ENCODE peak calls at places on chromosomes 13 and 19, in five cellular contexts. One of them, this sample, is unnamed.

GRCh38 chr13:104936304-104936703 is 1599.2 kb downstream of the EFNB2 start:
- DNase-seq in right lobe of liver: no peak
- DNase-seq in SJSA1: no peak
- DNase-seq in CD8-positive, alpha-beta T cell: no peak
- DNase-seq in effector memory CD4-positive, alpha-beta T cell: no peak
- DNase-seq in this sample: no peak

GRCh38 chr19:8206147-8207087 is 2.8 kb upstream of the CERS4 start:
- DNase-seq in right lobe of liver: no peak
- DNase-seq in SJSA1: no peak
- DNase-seq in CD8-positive, alpha-beta T cell: no peak
- DNase-seq in effector memory CD4-positive, alpha-beta T cell: no peak
- DNase-seq in this sample: no peak

GRCh38 chr19:18775586-18776287 is 15.4 kb downstream of the COMP start:
- DNase-seq in right lobe of liver: no peak
- DNase-seq in SJSA1: no peak
- DNase-seq in CD8-positive, alpha-beta T cell: no peak
- DNase-seq in effector memory CD4-positive, alpha-beta T cell: no peak
- DNase-seq in this sample: no peak

GRCh38 chr13:82356667-82357066 is 1525.6 kb downstream of the SLITRK1 start:
- DNase-seq in right lobe of liver: no peak
- DNase-seq in SJSA1: no peak
- DNase-seq in CD8-positive, alpha-beta T cell: no peak
- DNase-seq in effector memory CD4-positive, alpha-beta T cell: no peak
- DNase-seq in this sample: no peak

GRCh38 chr13:66811445-66811844 is 418.7 kb downstream of the PCDH9 start:
- DNase-seq in right lobe of liver: no peak
- DNase-seq in SJSA1: no peak
- DNase-seq in CD8-positive, alpha-beta T cell: no peak
- DNase-seq in effector memory CD4-positive, alpha-beta T cell: no peak
- DNase-seq in this sample: no peak

GRCh38 chr13:94198666-94199065 is 280.8 kb downstream of the DCT start:
- DNase-seq in right lobe of liver: no peak
- DNase-seq in SJSA1: no peak
- DNase-seq in CD8-positive, alpha-beta T cell: no peak
- DNase-seq in effector memory CD4-positive, alpha-beta T cell: no peak
- DNase-seq in this sample: no peak

GRCh38 chr19:18349524-18350128 is 9.2 kb downstream of the PGPEP1 start:
- DNase-seq in right lobe of liver: peak; percentile 64
- DNase-seq in SJSA1: peak; percentile 44
- DNase-seq in CD8-positive, alpha-beta T cell: no peak
- DNase-seq in effector memory CD4-positive, alpha-beta T cell: no peak
- DNase-seq in this sample: no peak

GRCh38 chr19:15432018-15432494 is 13.3 kb upstream of the AKAP8L start:
- DNase-seq in right lobe of liver: no peak
- DNase-seq in SJSA1: no peak
- DNase-seq in CD8-positive, alpha-beta T cell: no peak
- DNase-seq in effector memory CD4-positive, alpha-beta T cell: no peak
- DNase-seq in this sample: no peak

GRCh38 chr13:21518617-21519144 is 59.6 kb upstream of the ZDHHC20 start:
- DNase-seq in right lobe of liver: no peak
- DNase-seq in SJSA1: no peak
- DNase-seq in CD8-positive, alpha-beta T cell: no peak
- DNase-seq in effector memory CD4-positive, alpha-beta T cell: no peak
- DNase-seq in this sample: no peak

GRCh38 chr13:24272452-24273161 is 36.8 kb upstream of the C1QTNF9 start:
- DNase-seq in right lobe of liver: no peak
- DNase-seq in SJSA1: no peak
- DNase-seq in CD8-positive, alpha-beta T cell: no peak
- DNase-seq in effector memory CD4-positive, alpha-beta T cell: no peak
- DNase-seq in this sample: no peak

DNA sequence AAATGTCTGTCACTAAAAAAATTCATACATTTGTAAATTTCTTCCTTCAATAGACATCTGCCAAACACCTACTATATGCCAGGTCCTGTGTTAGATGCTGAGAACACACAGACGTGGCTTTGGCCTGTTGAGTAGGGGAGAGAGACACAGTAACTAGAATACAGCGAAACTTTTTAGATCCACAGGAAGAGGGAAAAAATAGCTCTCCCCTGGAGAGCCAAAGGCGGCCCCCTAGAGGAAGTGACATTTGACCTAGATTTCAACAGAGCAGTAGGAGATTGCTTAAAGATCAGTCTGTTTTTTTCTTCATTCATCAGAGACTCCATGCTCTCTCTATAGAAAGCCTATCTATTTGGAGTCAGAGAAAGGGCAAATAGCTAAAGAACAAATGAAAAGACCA is 11.3 kb downstream of the LCP1 start:
- DNase-seq in right lobe of liver: no peak
- DNase-seq in SJSA1: no peak
- DNase-seq in CD8-positive, alpha-beta T cell: no peak
- DNase-seq in effector memory CD4-positive, alpha-beta T cell: no peak
- DNase-seq in this sample: no peak
- H3K4me1 ChIP-seq in right lobe of liver: peaks cover 4% of the 10 kb centered on the region
- H3K4me1 ChIP-seq in SJSA1: peaks cover 66% of the 10 kb centered on the region
- H3K4me1 ChIP-seq in CD8-positive, alpha-beta T cell: peaks cover 98% of the 10 kb centered on the region
- H3K4me1 ChIP-seq in effector memory CD4-positive, alpha-beta T cell: peaks cover 90% of the 10 kb centered on the region
- H3K4me1 ChIP-seq in this sample: peaks cover 35% of the 10 kb centered on the region

DNA sequence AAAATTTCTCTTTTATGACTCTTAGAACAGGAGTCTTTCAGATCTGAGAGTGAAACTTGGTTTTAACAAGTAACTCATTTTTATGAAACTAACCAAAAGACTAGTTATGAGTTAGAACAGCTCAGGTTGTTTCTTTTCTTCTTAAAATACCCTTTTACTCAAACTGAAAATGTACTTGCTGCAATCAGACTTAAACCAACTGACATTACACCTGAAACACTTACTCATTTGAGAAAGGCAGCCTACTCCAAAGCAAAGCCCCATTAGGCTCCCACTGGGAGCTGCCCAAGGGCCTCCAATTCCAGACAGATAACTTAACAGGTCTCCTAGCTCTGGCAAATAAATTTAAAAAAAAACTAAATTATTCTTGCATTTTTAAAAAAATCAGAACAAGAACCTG is 3.6 kb downstream of the FOXO1 start:
- DNase-seq in right lobe of liver: no peak
- DNase-seq in SJSA1: no peak
- DNase-seq in CD8-positive, alpha-beta T cell: no peak
- DNase-seq in effector memory CD4-positive, alpha-beta T cell: no peak
- DNase-seq in this sample: no peak
- H3K4me3 ChIP-seq in right lobe of liver: no peak overlapping the region
- H3K4me3 ChIP-seq in SJSA1: no peak overlapping the region
- H3K4me3 ChIP-seq in CD8-positive, alpha-beta T cell: no peak overlapping the region
- H3K4me3 ChIP-seq in effector memory CD4-positive, alpha-beta T cell: peak overlapping the region; percentile 96
- H3K4me3 ChIP-seq in this sample: peak overlapping the region; percentile 88

GRCh38 chr19:44401108-44401786 is at the start of gene ZNF285:
- DNase-seq in right lobe of liver: peak; percentile 88
- DNase-seq in SJSA1: peak; percentile 86
- DNase-seq in CD8-positive, alpha-beta T cell: peak; percentile 63
- DNase-seq in effector memory CD4-positive, alpha-beta T cell: peak; percentile 35
- DNase-seq in this sample: no peak

GRCh38 chr19:44401787-44402115 is 343 bp upstream of the ZNF285 start:
- DNase-seq in right lobe of liver: no peak
- DNase-seq in SJSA1: no peak
- DNase-seq in CD8-positive, alpha-beta T cell: no peak
- DNase-seq in effector memory CD4-positive, alpha-beta T cell: no peak
- DNase-seq in this sample: no peak
- H3K27ac ChIP-seq in right lobe of liver: no peak overlapping the region
- H3K27ac ChIP-seq in SJSA1: no peak overlapping the region
- H3K27ac ChIP-seq in CD8-positive, alpha-beta T cell: no peak overlapping the region
- H3K27ac ChIP-seq in effector memory CD4-positive, alpha-beta T cell: no peak overlapping the region
- H3K27ac ChIP-seq in this sample: no peak overlapping the region

GRCh38 chr13:109779074-109779473 is 7.3 kb downstream of the IRS2 start:
- DNase-seq in right lobe of liver: no peak
- DNase-seq in SJSA1: no peak
- DNase-seq in CD8-positive, alpha-beta T cell: no peak
- DNase-seq in effector memory CD4-positive, alpha-beta T cell: peak; percentile 59
- DNase-seq in this sample: no peak
- H3K4me1 ChIP-seq in right lobe of liver: peaks cover 46% of the 10 kb centered on the region
- H3K4me1 ChIP-seq in SJSA1: peaks cover 74% of the 10 kb centered on the region
- H3K4me1 ChIP-seq in CD8-positive, alpha-beta T cell: peaks cover 40% of the 10 kb centered on the region
- H3K4me1 ChIP-seq in effector memory CD4-positive, alpha-beta T cell: peaks cover 36% of the 10 kb centered on the region
- H3K4me1 ChIP-seq in this sample: peaks cover 13% of the 10 kb centered on the region

GRCh38 chr13:59483441-59484116 is 680.1 kb downstream of the DIAPH3 start:
- DNase-seq in right lobe of liver: no peak
- DNase-seq in SJSA1: no peak
- DNase-seq in CD8-positive, alpha-beta T cell: no peak
- DNase-seq in effector memory CD4-positive, alpha-beta T cell: no peak
- DNase-seq in this sample: no peak

GRCh38 chr13:59487883-59488282 is 675.8 kb downstream of the DIAPH3 start:
- DNase-seq in right lobe of liver: no peak
- DNase-seq in SJSA1: no peak
- DNase-seq in CD8-positive, alpha-beta T cell: no peak
- DNase-seq in effector memory CD4-positive, alpha-beta T cell: no peak
- DNase-seq in this sample: no peak

GRCh38 chr13:59492030-59492636 is 671.6 kb downstream of the DIAPH3 start:
- DNase-seq in right lobe of liver: no peak
- DNase-seq in SJSA1: no peak
- DNase-seq in CD8-positive, alpha-beta T cell: no peak
- DNase-seq in effector memory CD4-positive, alpha-beta T cell: no peak
- DNase-seq in this sample: no peak

GRCh38 chr13:59490651-59491050 is 673.1 kb downstream of the DIAPH3 start:
- DNase-seq in right lobe of liver: no peak
- DNase-seq in SJSA1: no peak
- DNase-seq in CD8-positive, alpha-beta T cell: no peak
- DNase-seq in effector memory CD4-positive, alpha-beta T cell: no peak
- DNase-seq in this sample: no peak

GRCh38 chr13:59488436-59488835 is 675.3 kb downstream of the DIAPH3 start:
- DNase-seq in right lobe of liver: no peak
- DNase-seq in SJSA1: peak; percentile 1
- DNase-seq in CD8-positive, alpha-beta T cell: no peak
- DNase-seq in effector memory CD4-positive, alpha-beta T cell: no peak
- DNase-seq in this sample: no peak
- H3K4me3 ChIP-seq in right lobe of liver: no peak overlapping the region
- H3K4me3 ChIP-seq in SJSA1: no peak overlapping the region
- H3K4me3 ChIP-seq in CD8-positive, alpha-beta T cell: no peak overlapping the region
- H3K4me3 ChIP-seq in effector memory CD4-positive, alpha-beta T cell: no peak overlapping the region
- H3K4me3 ChIP-seq in this sample: no peak overlapping the region

DNA sequence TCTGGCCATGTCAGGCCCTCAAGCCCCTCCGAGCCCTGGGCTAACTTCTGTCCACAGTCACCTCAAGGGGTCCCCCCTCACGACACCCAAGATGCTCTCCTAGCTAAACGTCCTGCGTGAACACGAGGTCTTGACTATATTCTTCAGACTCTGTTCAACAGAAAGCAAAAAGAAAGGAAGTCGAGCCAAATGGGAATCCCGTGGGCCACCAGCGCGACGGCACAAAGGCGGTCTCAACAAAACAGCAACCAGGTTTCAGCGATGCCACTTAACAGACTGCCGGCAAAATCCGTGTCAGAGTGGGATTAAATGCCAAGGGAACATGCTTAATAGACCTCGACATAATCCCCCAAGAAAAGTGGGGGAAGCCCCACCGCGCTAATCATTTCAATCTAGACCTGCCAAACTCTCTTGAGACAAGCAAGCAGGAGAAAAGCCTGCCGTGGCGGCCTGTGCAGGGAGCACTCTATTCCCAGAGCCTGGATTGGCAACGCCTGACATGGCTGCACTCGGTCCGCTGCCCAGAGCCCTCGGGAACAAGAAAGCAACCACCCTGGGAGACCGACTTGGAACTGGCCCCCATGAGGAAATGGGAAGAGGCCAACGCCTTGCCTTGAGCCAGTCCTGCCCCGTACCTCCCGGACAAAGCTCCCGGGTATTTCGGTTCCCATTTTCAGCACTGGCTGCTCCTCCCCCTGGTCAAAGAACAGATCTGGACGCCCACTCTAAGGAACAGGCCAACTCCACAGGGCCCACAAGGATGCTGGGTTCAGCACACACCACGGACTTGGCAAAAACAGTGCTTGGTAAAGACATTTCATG is 16.0 kb downstream of the ZC3H4 start:
- DNase-seq in right lobe of liver: no peak
- DNase-seq in SJSA1: no peak
- DNase-seq in CD8-positive, alpha-beta T cell: no peak
- DNase-seq in effector memory CD4-positive, alpha-beta T cell: no peak
- DNase-seq in this sample: no peak
- H3K27ac ChIP-seq in right lobe of liver: peak overlapping the region; percentile 94
- H3K27ac ChIP-seq in SJSA1: no peak overlapping the region
- H3K27ac ChIP-seq in CD8-positive, alpha-beta T cell: no peak overlapping the region
- H3K27ac ChIP-seq in effector memory CD4-positive, alpha-beta T cell: no peak overlapping the region
- H3K27ac ChIP-seq in this sample: peak overlapping the region; percentile 94

GRCh38 chr19:46616631-46617322 is 8.1 kb downstream of the PTGIR start:
- DNase-seq in right lobe of liver: peak; percentile 77
- DNase-seq in SJSA1: no peak
- DNase-seq in CD8-positive, alpha-beta T cell: no peak
- DNase-seq in effector memory CD4-positive, alpha-beta T cell: no peak
- DNase-seq in this sample: no peak

GRCh38 chr19:46617566-46618079 is 7.3 kb downstream of the PTGIR start:
- DNase-seq in right lobe of liver: no peak
- DNase-seq in SJSA1: no peak
- DNase-seq in CD8-positive, alpha-beta T cell: no peak
- DNase-seq in effector memory CD4-positive, alpha-beta T cell: no peak
- DNase-seq in this sample: no peak

GRCh38 chr19:46613525-46613924 is 11.4 kb downstream of the PTGIR start:
- DNase-seq in right lobe of liver: no peak
- DNase-seq in SJSA1: no peak
- DNase-seq in CD8-positive, alpha-beta T cell: no peak
- DNase-seq in effector memory CD4-positive, alpha-beta T cell: no peak
- DNase-seq in this sample: no peak

GRCh38 chr19:46614114-46614701 is 10.7 kb downstream of the PTGIR start:
- DNase-seq in right lobe of liver: peak; percentile 82
- DNase-seq in SJSA1: peak; percentile 68
- DNase-seq in CD8-positive, alpha-beta T cell: peak; percentile 75
- DNase-seq in effector memory CD4-positive, alpha-beta T cell: peak; percentile 54
- DNase-seq in this sample: no peak

DNA sequence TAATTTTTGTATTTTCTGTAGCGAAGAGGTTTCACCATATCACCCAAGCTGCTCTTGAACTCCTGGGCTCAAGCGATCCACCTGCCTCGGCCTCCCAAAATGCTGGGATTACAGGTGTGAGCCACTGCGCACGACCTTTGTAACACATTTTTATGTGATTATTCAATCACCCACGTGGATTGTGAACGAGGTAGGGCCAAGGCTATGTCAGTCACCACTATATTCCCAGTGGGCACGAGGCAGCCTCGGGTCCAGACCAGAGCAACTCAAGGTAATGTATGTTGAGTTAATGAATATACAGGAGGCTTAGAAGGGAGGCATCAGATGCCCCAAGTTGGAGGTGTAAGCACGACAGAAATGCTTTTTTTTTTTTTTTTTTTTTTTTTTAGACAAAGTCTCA is 8.9 kb downstream of the PTGIR start:
- DNase-seq in right lobe of liver: no peak
- DNase-seq in SJSA1: no peak
- DNase-seq in CD8-positive, alpha-beta T cell: no peak
- DNase-seq in effector memory CD4-positive, alpha-beta T cell: no peak
- DNase-seq in this sample: no peak
- H3K4me1 ChIP-seq in right lobe of liver: no peaks in the 10 kb centered on the region
- H3K4me1 ChIP-seq in SJSA1: peaks cover 3% of the 10 kb centered on the region
- H3K4me1 ChIP-seq in CD8-positive, alpha-beta T cell: peaks cover 79% of the 10 kb centered on the region
- H3K4me1 ChIP-seq in effector memory CD4-positive, alpha-beta T cell: peaks cover 48% of the 10 kb centered on the region
- H3K4me1 ChIP-seq in this sample: peaks cover 6% of the 10 kb centered on the region

GRCh38 chr19:2711937-2712205 is 9.3 kb downstream of the DIRAS1 start:
- DNase-seq in right lobe of liver: no peak
- DNase-seq in SJSA1: no peak
- DNase-seq in CD8-positive, alpha-beta T cell: no peak
- DNase-seq in effector memory CD4-positive, alpha-beta T cell: no peak
- DNase-seq in this sample: no peak
- H3K4me3 ChIP-seq in right lobe of liver: no peak overlapping the region
- H3K4me3 ChIP-seq in SJSA1: no peak overlapping the region
- H3K4me3 ChIP-seq in CD8-positive, alpha-beta T cell: no peak overlapping the region
- H3K4me3 ChIP-seq in effector memory CD4-positive, alpha-beta T cell: no peak overlapping the region
- H3K4me3 ChIP-seq in this sample: no peak overlapping the region

GRCh38 chr19:2703077-2703437 is 563 bp upstream of the GNG7 start:
- DNase-seq in right lobe of liver: no peak
- DNase-seq in SJSA1: no peak
- DNase-seq in CD8-positive, alpha-beta T cell: no peak
- DNase-seq in effector memory CD4-positive, alpha-beta T cell: no peak
- DNase-seq in this sample: no peak
- H3K27ac ChIP-seq in right lobe of liver: no peak overlapping the region
- H3K27ac ChIP-seq in SJSA1: no peak overlapping the region
- H3K27ac ChIP-seq in CD8-positive, alpha-beta T cell: no peak overlapping the region
- H3K27ac ChIP-seq in effector memory CD4-positive, alpha-beta T cell: no peak overlapping the region
- H3K27ac ChIP-seq in this sample: no peak overlapping the region

GRCh38 chr13:33217256-33217655 is 68.3 kb downstream of the STARD13 start:
- DNase-seq in right lobe of liver: no peak
- DNase-seq in SJSA1: no peak
- DNase-seq in CD8-positive, alpha-beta T cell: no peak
- DNase-seq in effector memory CD4-positive, alpha-beta T cell: no peak
- DNase-seq in this sample: no peak
- H3K4me1 ChIP-seq in right lobe of liver: no peaks in the 10 kb centered on the region
- H3K4me1 ChIP-seq in SJSA1: peaks cover 66% of the 10 kb centered on the region
- H3K4me1 ChIP-seq in CD8-positive, alpha-beta T cell: no peaks in the 10 kb centered on the region
- H3K4me1 ChIP-seq in effector memory CD4-positive, alpha-beta T cell: no peaks in the 10 kb centered on the region
- H3K4me1 ChIP-seq in this sample: peaks cover 74% of the 10 kb centered on the region

This sample was measured in esophagus squamous epithelium.